ENCODE peak calls at places on chromosomes 12 and 14, in four cellular contexts. N is transverse colon, P is astrocyte, D is cardiac fibroblast. G is an unnamed sample.

GRCh38 chr12:9127936-9128663 is 12.4 kb upstream of the A2M start:
- DNase-seq in N (no peak), D (no peak), P (no peak), G (no peak)

GRCh38 chr12:122979908-122980191 is 631 bp upstream of the ARL6IP4 start:
- DNase-seq in P (no peak), D (peak; percentile 16), N (no peak), G (no peak)

GRCh38 chr12:52157566-52158150 is 34.2 kb downstream of the KRT80 start:
- DNase-seq in N (no peak), P (no peak), D (no peak), G (no peak)

GRCh38 chr14:75125617-75126016 is 1.2 kb downstream of the NEK9 start:
- DNase-seq in P (peak; percentile 74), N (no peak), D (peak; percentile 70), G (no peak)

GRCh38 chr12:109440851-109441490 is 36.1 kb downstream of the KCTD10 start:
- DNase-seq in N (no peak), P (no peak), D (peak; percentile 46), G (no peak)

GRCh38 chr12:6772331-6772695 is at the start of gene LAG3:
- DNase-seq in N (peak; percentile 38), P (no peak), D (no peak), G (no peak)

GRCh38 chr12:64672925-64673409 is 62.7 kb downstream of the RASSF3 start:
- DNase-seq in P (peak; percentile 43), D (peak; percentile 68), N (peak; percentile 93), G (no peak)

GRCh38 chr12:111406474-111407370 is 999 bp downstream of the SH2B3 start:
- DNase-seq in N (no peak), D (no peak), P (no peak), G (no peak)

GRCh38 chr14:28375295-28375694 is 391.3 kb upstream of the FOXG1 start:
- DNase-seq in P (peak; percentile 47), N (no peak), D (peak; percentile 57), G (peak; percentile 0)

GRCh38 chr12:101909646-101910045 is 32.3 kb downstream of the DRAM1 start:
- DNase-seq in N (no peak), P (no peak), D (no peak), G (no peak)

GRCh38 chr12:113232232-113232615 is 11.0 kb downstream of the TPCN1 start:
- DNase-seq in P (no peak), D (no peak), N (no peak), G (no peak)

GRCh38 chr14:20934148-20934762 is 21.0 kb upstream of the RNASE2 start:
- DNase-seq in P (no peak), D (peak; percentile 18), N (peak; percentile 8), G (no peak)

GRCh38 chr12:68236421-68237059 is 10.9 kb upstream of the IL26 start:
- DNase-seq in P (no peak), D (no peak), N (no peak), G (no peak)

GRCh38 chr12:68239309-68239708 is 13.7 kb upstream of the IL26 start:
- DNase-seq in N (no peak), P (no peak), D (no peak), G (no peak)

GRCh38 chr12:68235576-68235975 is 10.0 kb upstream of the IL26 start:
- DNase-seq in P (no peak), N (no peak), D (no peak), G (no peak)

GRCh38 chr12:68237523-68238070 is 12.0 kb upstream of the IL26 start:
- DNase-seq in D (no peak), P (peak; percentile 52), N (no peak), G (no peak)

DNA sequence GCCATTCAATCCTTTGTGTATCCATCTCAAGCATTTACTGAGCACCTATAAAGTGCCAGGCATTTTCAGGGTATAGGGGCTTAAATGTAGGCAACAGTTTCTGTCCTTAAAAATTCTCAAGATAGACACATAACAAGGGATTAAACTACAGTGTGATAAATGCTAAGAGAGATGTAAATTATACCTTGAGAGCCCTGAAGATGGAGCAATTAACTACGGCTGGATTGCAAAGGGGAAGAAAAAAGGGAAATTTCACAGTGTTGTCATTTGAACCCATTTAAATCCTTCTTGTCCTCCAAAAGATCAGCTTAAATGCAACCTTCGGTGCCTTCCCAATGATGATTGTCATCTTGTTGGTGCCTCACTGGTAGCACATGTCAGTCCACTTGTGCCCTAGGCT is 11.5 kb upstream of the IL26 start:
- DNase-seq in D (peak; percentile 38), P (no peak), N (no peak), G (no peak)
- TF ChIP-seq CTCF in D (no peak), P (peak; percentile 11), N (no peak), G (no peak)

GRCh38 chr14:30751646-30752416 is 122.5 kb upstream of the COCH start:
- DNase-seq in N (no peak), P (no peak), D (no peak), G (no peak)
- TF ChIP-seq CTCF in N (no peak), P (no peak), D (no peak), G (no peak)

GRCh38 chr12:116590561-116590960 is 31.4 kb downstream of the MAP1LC3B2 start:
- DNase-seq in P (no peak), N (no peak), D (no peak), G (no peak)
- TF ChIP-seq CTCF in P (no peak), N (no peak), D (no peak), G (no peak)

GRCh38 chr12:50314629-50315312 is 31.5 kb upstream of the LIMA1 start:
- DNase-seq in N (no peak), P (peak; percentile 30), D (peak; percentile 81), G (peak; percentile 27)
- TF ChIP-seq CTCF in N (peak; percentile 42), P (peak; percentile 83), D (peak; percentile 64), G (peak; percentile 77)

GRCh38 chr12:128680555-128680954 is 143.2 kb downstream of the SLC15A4 start:
- DNase-seq in D (no peak), N (no peak), P (no peak), G (no peak)

GRCh38 chr12:128671528-128672042 is 152.2 kb downstream of the SLC15A4 start:
- DNase-seq in P (no peak), N (no peak), D (no peak), G (no peak)

GRCh38 chr12:128672428-128672827 is 151.3 kb downstream of the SLC15A4 start:
- DNase-seq in D (no peak), P (no peak), N (no peak), G (no peak)

GRCh38 chr12:128675576-128675975 is 148.2 kb downstream of the SLC15A4 start:
- DNase-seq in P (no peak), D (no peak), N (no peak), G (no peak)
- TF ChIP-seq CTCF in P (no peak), D (no peak), N (no peak), G (no peak)

GRCh38 chr14:70972107-70972976 is 65.1 kb downstream of the PCNX1 start:
- DNase-seq in N (peak; percentile 89), P (peak; percentile 60), D (peak; percentile 93), G (peak; percentile 75)
- TF ChIP-seq CTCF in N (peak; percentile 83), P (peak; percentile 96), D (peak; percentile 85), G (peak; percentile 84)

GRCh38 chr12:40586823-40587222 is 105.4 kb upstream of the CNTN1 start:
- DNase-seq in D (no peak), P (no peak), N (no peak), G (no peak)

GRCh38 chr12:40581889-40582288 is 110.3 kb upstream of the CNTN1 start:
- DNase-seq in N (no peak), D (no peak), P (no peak), G (no peak)

GRCh38 chr12:40580346-40580745 is 111.9 kb upstream of the CNTN1 start:
- DNase-seq in D (no peak), N (no peak), P (no peak), G (no peak)

GRCh38 chr12:40584763-40585162 is 107.5 kb upstream of the CNTN1 start:
- DNase-seq in P (no peak), N (no peak), D (no peak), G (no peak)

GRCh38 chr12:40583743-40584142 is 108.5 kb upstream of the CNTN1 start:
- DNase-seq in D (no peak), P (no peak), N (no peak), G (no peak)
- TF ChIP-seq CTCF in D (no peak), P (no peak), N (no peak), G (no peak)

DNA sequence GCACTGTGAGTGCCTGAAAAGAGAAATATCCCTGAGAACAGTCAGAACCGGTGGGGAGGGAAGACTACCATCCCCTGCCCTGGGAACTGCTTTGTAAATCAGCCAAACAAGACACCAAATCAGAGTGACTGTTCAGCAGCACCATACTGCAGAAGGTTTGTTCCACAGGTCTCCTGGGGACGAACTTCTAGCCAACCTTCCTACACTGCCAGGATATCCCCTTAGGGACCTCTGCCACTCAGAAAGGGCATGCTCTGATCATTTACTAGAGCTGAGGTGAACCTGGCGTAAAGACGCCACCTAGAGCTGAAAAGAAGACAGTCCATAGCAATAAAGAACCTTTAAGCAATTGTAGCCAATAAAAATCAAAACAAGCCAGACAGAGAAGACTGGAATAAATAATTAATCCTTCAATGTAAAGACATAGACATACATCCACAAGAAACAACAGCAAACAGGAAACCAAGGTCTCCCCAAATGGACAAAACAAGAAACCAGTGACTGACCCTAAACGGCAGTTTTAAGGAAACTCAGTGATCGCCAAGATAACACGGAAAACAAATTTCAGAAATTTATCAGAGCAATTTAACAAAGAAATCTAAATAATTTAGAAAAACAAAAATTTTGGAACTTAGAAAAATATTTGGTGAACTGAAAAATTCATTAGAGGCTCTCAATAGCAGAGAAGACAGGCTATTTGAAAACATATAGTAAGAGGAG is 228.1 kb upstream of the AMIGO2 start:
- DNase-seq in N (peak; percentile 39), P (peak; percentile 48), D (peak; percentile 86), G (peak; percentile 27)
- TF ChIP-seq CTCF in N (peak; percentile 70), P (peak; percentile 60), D (peak; percentile 71), G (peak; percentile 72)

DNA sequence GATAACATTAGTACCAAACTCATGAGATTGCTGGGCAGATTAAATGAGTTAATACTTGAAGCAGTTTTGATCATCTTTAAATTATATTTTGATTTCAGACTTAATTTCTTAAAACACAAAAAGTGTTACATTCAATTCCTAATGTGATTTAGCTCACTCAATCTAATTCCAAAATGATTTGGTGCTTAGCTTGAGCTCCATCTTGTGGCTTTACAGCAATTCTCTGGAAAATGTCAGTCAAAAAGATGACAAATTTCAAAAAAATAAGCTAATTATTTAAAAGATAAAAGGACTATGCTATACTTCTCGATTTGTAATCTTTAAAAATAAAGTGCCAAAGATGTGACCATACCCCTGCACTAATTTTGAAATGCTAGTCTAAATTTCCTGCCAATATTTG is 10.1 kb downstream of the LLPH start:
- DNase-seq in P (no peak), D (no peak), N (no peak), G (no peak)
- TF ChIP-seq CTCF in P (no peak), D (no peak), N (no peak), G (no peak)

DNA sequence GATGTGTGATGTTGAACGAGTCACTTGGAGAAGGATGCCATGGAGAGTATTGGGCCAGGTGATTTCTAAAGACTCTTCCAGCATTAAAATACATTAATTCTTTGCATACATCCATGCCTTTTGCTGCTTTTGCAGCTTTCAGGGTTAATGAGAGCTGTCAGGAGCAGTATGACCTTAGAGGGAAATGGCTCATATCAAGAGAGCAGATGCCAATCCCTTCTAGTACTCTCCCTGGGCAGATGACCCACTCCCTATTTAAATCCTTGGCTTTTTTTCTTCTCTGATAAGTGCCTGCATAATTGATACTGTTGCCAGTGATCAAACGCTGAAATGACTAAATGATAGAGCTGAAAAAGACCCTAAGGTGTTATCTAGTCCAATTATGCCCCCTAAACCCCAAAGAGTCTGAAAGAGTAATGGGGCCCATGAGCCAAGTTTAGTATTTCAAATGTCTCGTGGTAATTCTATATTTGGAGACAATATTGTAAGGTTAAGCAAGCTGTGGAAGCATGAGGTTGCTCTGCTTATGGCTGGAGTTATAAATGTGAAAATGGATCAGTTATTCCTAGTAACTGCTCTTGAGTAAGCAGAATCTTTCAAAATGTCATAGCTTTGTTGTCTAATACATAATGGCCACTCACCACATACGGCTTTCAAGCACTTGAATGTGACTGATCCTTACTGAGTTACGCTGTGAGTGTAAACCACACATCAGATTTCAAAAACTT is 137.3 kb downstream of the ETV6 start:
- DNase-seq in D (no peak), N (no peak), P (no peak), G (no peak)
- TF ChIP-seq CTCF in D (no peak), N (no peak), P (no peak), G (no peak)

G was measured in AG09319.